ENCODE peak calls at places on chromosomes 2 and 18, in four cellular contexts. O is aorta, P is small intestine, F is heart right ventricle. M is an unnamed sample.

GRCh38 chr18:36814994-36815393 is 13.8 kb downstream of the TPGS2 start:
- DNase-seq in O (no peak), P (no peak), F (peak; percentile 5), M (no peak)

GRCh38 chr2:149894226-149894625 is 306.7 kb upstream of the MMADHC start:
- DNase-seq in O (no peak), P (no peak), F (no peak), M (no peak)

GRCh38 chr18:14978962-14979535 is 231.1 kb downstream of the ANKRD30B start:
- DNase-seq in O (no peak), P (peak; percentile 61), F (no peak), M (peak; percentile 65)

GRCh38 chr2:213818436-213818835 is 534.2 kb downstream of the SPAG16 start:
- DNase-seq in O (no peak), P (no peak), F (no peak), M (no peak)

GRCh38 chr2:9680082-9680481 is 49.3 kb upstream of the YWHAQ start:
- DNase-seq in O (no peak), P (no peak), F (no peak), M (no peak)

GRCh38 chr2:22952671-22953070 is 432.3 kb upstream of the KLHL29 start:
- DNase-seq in O (no peak), P (no peak), F (no peak), M (no peak)

GRCh38 chr18:78967692-78968091 is 11.9 kb upstream of the SALL3 start:
- DNase-seq in O (no peak), P (no peak), F (no peak), M (no peak)

GRCh38 chr18:55779461-55779710 is 191.4 kb upstream of the TCF4 start:
- DNase-seq in O (peak; percentile 49), P (no peak), F (peak; percentile 43), M (no peak)

GRCh38 chr2:97662895-97663625 is 784 bp downstream of the ACTR1B start:
- DNase-seq in O (peak; percentile 78), P (peak; percentile 86), F (peak; percentile 77), M (peak; percentile 89)

GRCh38 chr2:228709788-228710371 is 528.4 kb upstream of the SPHKAP start:
- DNase-seq in O (no peak), P (no peak), F (no peak), M (no peak)

GRCh38 chr18:11009869-11010268 is 139.5 kb downstream of the PIEZO2 start:
- DNase-seq in O (no peak), P (no peak), F (no peak), M (no peak)

GRCh38 chr2:8539743-8540551 is 141.9 kb upstream of the ID2 start:
- DNase-seq in O (peak; percentile 75), P (peak; percentile 37), F (peak; percentile 44), M (peak; percentile 43)

GRCh38 chr2:237665713-237666143 is 38.3 kb downstream of the LRRFIP1 start:
- DNase-seq in O (no peak), P (no peak), F (no peak), M (no peak)

GRCh38 chr2:32775954-32776353 is 148.1 kb downstream of the TTC27 start:
- DNase-seq in O (no peak), P (no peak), F (no peak), M (no peak)

GRCh38 chr2:169452080-169452479 is 27.2 kb upstream of the BBS5 start:
- DNase-seq in O (no peak), P (peak; percentile 31), F (no peak), M (no peak)
- H3K27ac ChIP-seq in O (no peak overlapping the region), P (no peak overlapping the region), F (no peak overlapping the region), M (no peak overlapping the region)

GRCh38 chr2:38147333-38148121 is 71.6 kb upstream of the CYP1B1 start:
- DNase-seq in O (no peak), P (no peak), F (no peak), M (no peak)

GRCh38 chr2:38148501-38148900 is 72.5 kb upstream of the CYP1B1 start:
- DNase-seq in O (no peak), P (peak; percentile 66), F (no peak), M (no peak)

GRCh38 chr2:38146302-38146916 is 70.5 kb upstream of the CYP1B1 start:
- DNase-seq in O (peak; percentile 70), P (no peak), F (peak; percentile 65), M (peak; percentile 84)

GRCh38 chr2:38145226-38145625 is 69.3 kb upstream of the CYP1B1 start:
- DNase-seq in O (no peak), P (no peak), F (no peak), M (no peak)

DNA sequence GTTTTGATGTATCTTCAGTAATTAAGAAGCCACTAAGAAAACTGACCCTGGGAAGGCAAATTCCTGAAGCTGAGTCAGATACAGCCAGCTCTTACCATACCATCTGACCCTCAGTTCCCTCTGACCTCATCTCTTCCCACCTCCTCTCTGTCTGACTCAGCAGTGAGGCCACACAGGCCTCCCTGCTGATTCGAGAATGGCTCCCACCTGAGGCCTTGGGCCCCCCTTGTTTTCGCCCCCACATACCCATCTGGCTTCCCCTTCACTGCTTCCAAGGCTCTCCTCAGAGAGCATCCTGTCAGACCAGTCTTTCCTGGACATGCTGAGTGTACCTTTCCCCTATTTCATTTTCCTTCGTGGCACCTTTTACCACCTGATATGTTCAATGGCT is 71.0 kb upstream of the CYP1B1 start:
- DNase-seq in O (peak; percentile 54), P (no peak), F (no peak), M (peak; percentile 27)
- H3K4me3 ChIP-seq in O (no peak overlapping the region), P (no peak overlapping the region), F (no peak overlapping the region), M (no peak overlapping the region)

GRCh38 chr2:121132054-121132453 is 152.9 kb downstream of the TFCP2L1 start:
- DNase-seq in O (no peak), P (no peak), F (no peak), M (no peak)

GRCh38 chr2:121133551-121134319 is 151.3 kb downstream of the TFCP2L1 start:
- DNase-seq in O (no peak), P (no peak), F (no peak), M (no peak)

GRCh38 chr2:121135168-121135853 is 149.7 kb downstream of the TFCP2L1 start:
- DNase-seq in O (no peak), P (no peak), F (no peak), M (no peak)

GRCh38 chr2:121136323-121136722 is 148.7 kb downstream of the TFCP2L1 start:
- DNase-seq in O (no peak), P (no peak), F (no peak), M (no peak)

GRCh38 chr2:121134728-121135127 is 150.3 kb downstream of the TFCP2L1 start:
- DNase-seq in O (no peak), P (no peak), F (no peak), M (no peak)
- H3K27ac ChIP-seq in O (no peak overlapping the region), P (no peak overlapping the region), F (no peak overlapping the region), M (no peak overlapping the region)

GRCh38 chr2:46298522-46299351 is 1.5 kb downstream of the EPAS1 start:
- DNase-seq in O (peak; percentile 78), P (peak; percentile 69), F (peak; percentile 77), M (peak; percentile 92)
- H3K4me3 ChIP-seq in O (peak overlapping the region; percentile 86), P (peak overlapping the region; percentile 88), F (peak overlapping the region; percentile 91), M (peak overlapping the region; percentile 93)

M was measured in right cardiac atrium.